ENCODE peak calls at places on chromosome 1, in five cellular contexts. One of them, this sample, is unnamed.

GRCh38 chr1:86775395-86775794 is 71.0 kb downstream of the SH3GLB1 start:
- DNase-seq in lung: no peak
- DNase-seq in K562: peak; percentile 79
- DNase-seq in CD4-positive, alpha-beta T cell: no peak
- DNase-seq in dorsolateral prefrontal cortex: no peak
- DNase-seq in this sample: no peak

GRCh38 chr1:202074985-202075773 is 47.5 kb upstream of the GPR37L1 start:
- DNase-seq in dorsolateral prefrontal cortex: no peak
- DNase-seq in lung: no peak
- DNase-seq in K562: no peak
- DNase-seq in CD4-positive, alpha-beta T cell: no peak
- DNase-seq in this sample: no peak

GRCh38 chr1:221994939-221995338 is 253.1 kb upstream of the DUSP10 start:
- DNase-seq in CD4-positive, alpha-beta T cell: no peak
- DNase-seq in lung: no peak
- DNase-seq in K562: no peak
- DNase-seq in dorsolateral prefrontal cortex: no peak
- DNase-seq in this sample: no peak

GRCh38 chr1:174769961-174770549 is 229.7 kb upstream of the CACYBP start:
- DNase-seq in K562: peak; percentile 73
- DNase-seq in lung: no peak
- DNase-seq in CD4-positive, alpha-beta T cell: no peak
- DNase-seq in dorsolateral prefrontal cortex: no peak
- DNase-seq in this sample: no peak

GRCh38 chr1:71521655-71522264 is 440.9 kb upstream of the ZRANB2 start:
- DNase-seq in dorsolateral prefrontal cortex: peak; percentile 51
- DNase-seq in CD4-positive, alpha-beta T cell: no peak
- DNase-seq in K562: peak; percentile 6
- DNase-seq in lung: no peak
- DNase-seq in this sample: peak; percentile 6

GRCh38 chr1:184933944-184934343 is 40.4 kb downstream of the NIBAN1 start:
- DNase-seq in CD4-positive, alpha-beta T cell: no peak
- DNase-seq in lung: no peak
- DNase-seq in K562: no peak
- DNase-seq in dorsolateral prefrontal cortex: no peak
- DNase-seq in this sample: no peak

GRCh38 chr1:184903111-184903692 is 71.1 kb downstream of the NIBAN1 start:
- DNase-seq in dorsolateral prefrontal cortex: no peak
- DNase-seq in K562: no peak
- DNase-seq in lung: no peak
- DNase-seq in CD4-positive, alpha-beta T cell: no peak
- DNase-seq in this sample: no peak

GRCh38 chr1:162857850-162858249 is 3.1 kb downstream of the CCDC190 start:
- DNase-seq in dorsolateral prefrontal cortex: no peak
- DNase-seq in CD4-positive, alpha-beta T cell: no peak
- DNase-seq in lung: no peak
- DNase-seq in K562: no peak
- DNase-seq in this sample: no peak

GRCh38 chr1:98991127-98992003 is 13.3 kb downstream of the PLPPR5 start:
- DNase-seq in lung: no peak
- DNase-seq in dorsolateral prefrontal cortex: no peak
- DNase-seq in CD4-positive, alpha-beta T cell: no peak
- DNase-seq in K562: peak; percentile 3
- DNase-seq in this sample: no peak

GRCh38 chr1:117060441-117061317 is 553 bp downstream of the TTF2 start:
- DNase-seq in K562: peak; percentile 78
- DNase-seq in CD4-positive, alpha-beta T cell: peak; percentile 6
- DNase-seq in lung: peak; percentile 35
- DNase-seq in dorsolateral prefrontal cortex: no peak
- DNase-seq in this sample: no peak

GRCh38 chr1:155078496-155079209 is at the start of gene EFNA3:
- DNase-seq in dorsolateral prefrontal cortex: peak; percentile 91
- DNase-seq in K562: peak; percentile 86
- DNase-seq in CD4-positive, alpha-beta T cell: peak; percentile 50
- DNase-seq in lung: no peak
- DNase-seq in this sample: peak; percentile 85

GRCh38 chr1:193700710-193701355 is 514.4 kb upstream of the B3GALT2 start:
- DNase-seq in lung: no peak
- DNase-seq in K562: no peak
- DNase-seq in CD4-positive, alpha-beta T cell: no peak
- DNase-seq in dorsolateral prefrontal cortex: no peak
- DNase-seq in this sample: no peak

GRCh38 chr1:8789314-8790214 is 27.9 kb downstream of the RERE start:
- DNase-seq in K562: peak; percentile 96
- DNase-seq in dorsolateral prefrontal cortex: no peak
- DNase-seq in CD4-positive, alpha-beta T cell: no peak
- DNase-seq in lung: peak; percentile 56
- DNase-seq in this sample: no peak

GRCh38 chr1:175268720-175269119 is 76.1 kb upstream of the KIAA0040 start:
- DNase-seq in K562: no peak
- DNase-seq in CD4-positive, alpha-beta T cell: no peak
- DNase-seq in lung: no peak
- DNase-seq in dorsolateral prefrontal cortex: no peak
- DNase-seq in this sample: no peak

GRCh38 chr1:7558921-7559869 is 211.9 kb upstream of the VAMP3 start:
- DNase-seq in lung: no peak
- DNase-seq in dorsolateral prefrontal cortex: peak; percentile 42
- DNase-seq in K562: no peak
- DNase-seq in CD4-positive, alpha-beta T cell: no peak
- DNase-seq in this sample: peak; percentile 26

GRCh38 chr1:158564608-158565007 is 5.8 kb downstream of the OR6P1 start:
- DNase-seq in K562: no peak
- DNase-seq in CD4-positive, alpha-beta T cell: no peak
- DNase-seq in dorsolateral prefrontal cortex: no peak
- DNase-seq in lung: no peak
- DNase-seq in this sample: no peak

GRCh38 chr1:168372307-168372706 is 91.6 kb downstream of the TBX19 start:
- DNase-seq in CD4-positive, alpha-beta T cell: no peak
- DNase-seq in K562: peak; percentile 72
- DNase-seq in dorsolateral prefrontal cortex: peak; percentile 47
- DNase-seq in lung: no peak
- DNase-seq in this sample: no peak

GRCh38 chr1:167659440-167659839 is 29.4 kb downstream of the RCSD1 start:
- DNase-seq in CD4-positive, alpha-beta T cell: no peak
- DNase-seq in K562: no peak
- DNase-seq in dorsolateral prefrontal cortex: no peak
- DNase-seq in lung: no peak
- DNase-seq in this sample: no peak

GRCh38 chr1:74317663-74318062 is 82.5 kb downstream of the TNNI3K start:
- DNase-seq in CD4-positive, alpha-beta T cell: no peak
- DNase-seq in dorsolateral prefrontal cortex: no peak
- DNase-seq in lung: no peak
- DNase-seq in K562: no peak
- DNase-seq in this sample: no peak

GRCh38 chr1:212635141-212635601 is 26.6 kb downstream of the ATF3 start:
- DNase-seq in K562: no peak
- DNase-seq in lung: no peak
- DNase-seq in dorsolateral prefrontal cortex: no peak
- DNase-seq in CD4-positive, alpha-beta T cell: no peak
- DNase-seq in this sample: no peak
- H3K27ac ChIP-seq in K562: no peak overlapping the region
- H3K27ac ChIP-seq in lung: peak overlapping the region; percentile 87
- H3K27ac ChIP-seq in dorsolateral prefrontal cortex: no peak overlapping the region
- H3K27ac ChIP-seq in CD4-positive, alpha-beta T cell: no peak overlapping the region
- H3K27ac ChIP-seq in this sample: no peak overlapping the region

DNA sequence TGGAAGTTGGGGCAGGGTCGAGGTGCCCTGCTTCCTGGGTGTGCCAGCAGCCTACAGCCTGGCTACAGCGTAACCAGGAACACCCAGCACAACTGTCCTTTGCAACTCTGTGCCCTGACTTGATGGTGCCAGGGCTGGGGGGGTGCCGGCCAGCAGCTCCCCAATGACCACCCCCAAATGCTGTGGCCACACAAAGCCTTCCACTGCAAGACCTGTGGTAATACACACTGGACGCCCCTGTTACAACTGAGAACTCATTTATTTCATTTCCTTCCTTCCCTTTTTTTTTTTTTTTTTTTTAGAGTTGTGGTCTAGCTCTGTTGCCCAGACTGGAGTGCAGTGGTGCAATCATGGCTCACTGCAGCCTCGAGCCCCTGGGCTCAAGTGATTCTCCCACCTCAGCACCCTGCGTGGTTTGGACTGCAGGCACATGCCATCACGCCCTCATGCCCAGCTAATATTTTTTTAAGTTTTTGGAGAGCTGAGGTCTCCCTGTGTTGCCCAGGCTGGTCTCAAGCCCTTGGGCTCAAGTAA is 25.2 kb downstream of the TP73 start:
- DNase-seq in K562: no peak
- DNase-seq in CD4-positive, alpha-beta T cell: no peak
- DNase-seq in lung: no peak
- DNase-seq in dorsolateral prefrontal cortex: no peak
- DNase-seq in this sample: no peak
- H3K27ac ChIP-seq in K562: no peak overlapping the region
- H3K27ac ChIP-seq in CD4-positive, alpha-beta T cell: no peak overlapping the region
- H3K27ac ChIP-seq in lung: peak overlapping the region; percentile 35
- H3K27ac ChIP-seq in dorsolateral prefrontal cortex: no peak overlapping the region
- H3K27ac ChIP-seq in this sample: no peak overlapping the region

DNA sequence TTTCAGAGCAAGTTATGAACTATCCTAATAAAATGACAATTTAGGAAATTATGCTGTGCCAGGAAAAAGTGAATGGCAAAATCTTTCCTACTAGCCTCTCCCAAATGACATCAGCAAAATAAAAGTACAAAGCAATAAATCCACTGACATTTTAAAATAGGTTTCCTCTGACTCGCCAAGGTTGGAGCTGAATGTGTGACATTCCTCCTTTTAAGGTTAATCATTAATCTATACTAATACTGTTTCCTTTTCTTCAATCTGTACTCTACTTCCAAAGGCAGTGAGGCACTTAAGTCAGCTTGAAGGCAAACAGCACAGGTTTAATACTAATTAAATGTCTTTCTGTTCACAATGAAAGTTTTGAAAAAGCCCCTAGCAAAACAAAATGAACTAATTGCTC is 15.7 kb downstream of the RNF19B start:
- DNase-seq in CD4-positive, alpha-beta T cell: no peak
- DNase-seq in dorsolateral prefrontal cortex: no peak
- DNase-seq in lung: no peak
- DNase-seq in K562: no peak
- DNase-seq in this sample: no peak
- H3K27ac ChIP-seq in CD4-positive, alpha-beta T cell: no peak overlapping the region
- H3K27ac ChIP-seq in dorsolateral prefrontal cortex: no peak overlapping the region
- H3K27ac ChIP-seq in lung: no peak overlapping the region
- H3K27ac ChIP-seq in K562: no peak overlapping the region
- H3K27ac ChIP-seq in this sample: no peak overlapping the region

DNA sequence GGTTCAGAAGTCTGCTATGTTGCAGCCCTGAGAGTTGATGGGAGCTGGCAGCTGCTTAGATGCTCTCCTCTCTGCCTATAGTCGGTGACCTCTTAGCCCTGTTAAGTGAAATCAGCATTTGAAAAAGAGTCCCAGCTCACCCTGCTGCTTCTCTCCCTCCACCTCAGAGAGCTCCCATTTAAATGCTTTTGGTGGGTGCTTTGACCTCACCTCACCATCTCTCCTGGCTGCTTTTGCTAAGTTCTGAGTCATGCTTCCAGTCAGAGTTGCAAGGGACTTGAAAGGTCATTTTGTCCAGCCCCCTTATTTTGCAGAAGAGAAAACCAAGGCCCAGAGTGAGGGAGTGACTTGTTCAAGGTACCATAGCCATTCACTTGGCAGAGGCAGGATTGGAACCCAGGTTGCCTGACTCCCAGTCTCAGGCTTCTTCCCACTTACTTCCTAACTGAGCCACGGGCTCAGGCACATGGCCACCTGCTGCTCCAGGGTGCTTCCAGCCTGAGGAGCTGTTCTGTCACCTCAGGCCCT is 3.3 kb downstream of the MAPKAPK2 start:
- DNase-seq in lung: no peak
- DNase-seq in K562: peak; percentile 69
- DNase-seq in CD4-positive, alpha-beta T cell: no peak
- DNase-seq in dorsolateral prefrontal cortex: no peak
- DNase-seq in this sample: no peak
- H3K27ac ChIP-seq in lung: no peak overlapping the region
- H3K27ac ChIP-seq in K562: no peak overlapping the region
- H3K27ac ChIP-seq in CD4-positive, alpha-beta T cell: no peak overlapping the region
- H3K27ac ChIP-seq in dorsolateral prefrontal cortex: no peak overlapping the region
- H3K27ac ChIP-seq in this sample: no peak overlapping the region

DNA sequence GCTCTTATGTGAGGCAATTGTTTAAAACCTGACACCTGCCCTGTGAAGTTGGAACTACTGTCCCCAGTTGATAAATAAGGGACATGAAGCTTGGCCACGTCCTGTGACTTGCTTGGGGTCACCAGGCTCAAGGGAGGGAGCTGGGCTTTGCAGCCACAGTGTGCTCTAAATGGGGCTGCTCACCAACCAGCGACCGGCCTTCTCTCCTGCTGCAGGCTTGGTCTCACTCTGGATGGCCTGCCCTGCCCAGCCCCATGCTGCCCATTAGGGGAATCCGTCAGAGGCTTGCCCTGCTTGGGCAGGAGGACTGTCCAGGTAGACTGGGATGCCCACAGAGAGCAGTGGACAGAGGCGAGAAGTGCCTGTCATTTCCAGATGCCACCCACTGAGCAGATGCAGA is 1.3 kb upstream of the CENPS start:
- DNase-seq in lung: no peak
- DNase-seq in K562: no peak
- DNase-seq in dorsolateral prefrontal cortex: no peak
- DNase-seq in CD4-positive, alpha-beta T cell: no peak
- DNase-seq in this sample: no peak
- H3K27ac ChIP-seq in lung: no peak overlapping the region
- H3K27ac ChIP-seq in K562: no peak overlapping the region
- H3K27ac ChIP-seq in dorsolateral prefrontal cortex: no peak overlapping the region
- H3K27ac ChIP-seq in CD4-positive, alpha-beta T cell: no peak overlapping the region
- H3K27ac ChIP-seq in this sample: no peak overlapping the region

DNA sequence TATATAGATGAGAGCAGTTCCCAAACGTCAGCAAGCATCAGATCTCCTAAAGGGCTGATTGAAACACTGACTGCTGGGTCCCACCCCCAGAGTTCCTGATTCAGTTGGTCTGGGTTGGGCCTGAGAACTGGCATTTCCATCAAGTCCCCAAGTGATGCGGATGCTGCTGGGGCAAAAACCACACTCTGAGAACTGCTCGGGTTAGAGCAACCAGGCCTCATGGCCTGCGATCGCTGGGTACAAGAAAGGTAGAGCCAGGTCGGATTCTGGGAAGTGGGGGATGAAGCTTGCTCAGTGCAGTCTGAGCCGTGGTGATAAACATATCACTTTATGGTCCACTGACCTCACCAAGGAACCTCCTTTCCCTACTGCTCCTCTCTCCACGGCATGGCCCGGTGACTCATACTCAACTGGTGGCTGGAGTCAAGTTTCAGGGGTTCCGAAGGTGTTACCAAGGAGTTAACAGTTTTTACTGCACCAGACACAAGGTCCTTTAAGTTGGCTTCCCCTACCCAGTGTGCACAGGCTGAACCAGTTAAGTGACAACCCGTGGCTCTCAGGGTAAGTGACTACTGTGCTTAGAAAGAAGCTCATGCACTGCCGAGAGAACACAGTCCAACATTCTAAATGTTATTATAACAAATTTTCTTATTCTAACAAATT is 153.5 kb downstream of the TGFBR3 start:
- DNase-seq in CD4-positive, alpha-beta T cell: no peak
- DNase-seq in dorsolateral prefrontal cortex: no peak
- DNase-seq in lung: no peak
- DNase-seq in K562: peak; percentile 98
- DNase-seq in this sample: no peak
- H3K27ac ChIP-seq in CD4-positive, alpha-beta T cell: no peak overlapping the region
- H3K27ac ChIP-seq in dorsolateral prefrontal cortex: no peak overlapping the region
- H3K27ac ChIP-seq in lung: peak overlapping the region; percentile 34
- H3K27ac ChIP-seq in K562: peak overlapping the region; percentile 95
- H3K27ac ChIP-seq in this sample: no peak overlapping the region